ENCODE peak calls at places on chromosomes 1 and 21, in nine cellular contexts. One of them, this sample, is unnamed.
A peak's percentile ranks its signal among the peaks of the same experiment; 100 is the strongest.

GRCh38 chr1:239926184-239926583 is 165.5 kb upstream of the FMN2 start:
- DNase-seq in kidney epithelial cell: no peak
- DNase-seq in activated CD8-positive, alpha-beta memory T cell treated with anti-CD3 and anti-CD28 coated beads, Interleukin-2, amount 10 ng/mL, durations not matched to agents 7 days and 5 days: no peak
- DNase-seq in lower lobe of right lung: no peak
- DNase-seq in germinal center: no peak
- DNase-seq in stimulated activated CD8-positive, alpha-beta memory T cell treated with anti-CD3 and anti-CD28 coated beads, Interleukin-4, amount 100 ng/mL, for 1 hour: no peak
- DNase-seq in NCI-H1436 treated with DMSO at 0.1 percent for 48 hours: no peak
- DNase-seq in pancreas: no peak
- DNase-seq in T-cell: no peak
- DNase-seq in this sample: no peak

GRCh38 chr1:227763246-227764018 is 28.2 kb downstream of the SNAP47 start:
- DNase-seq in germinal center: no peak
- DNase-seq in NCI-H1436 treated with DMSO at 0.1 percent for 48 hours: no peak
- DNase-seq in T-cell: no peak
- DNase-seq in stimulated activated CD8-positive, alpha-beta memory T cell treated with anti-CD3 and anti-CD28 coated beads, Interleukin-4, amount 100 ng/mL, for 1 hour: no peak
- DNase-seq in kidney epithelial cell: no peak
- DNase-seq in activated CD8-positive, alpha-beta memory T cell treated with anti-CD3 and anti-CD28 coated beads, Interleukin-2, amount 10 ng/mL, durations not matched to agents 7 days and 5 days: no peak
- DNase-seq in pancreas: no peak
- DNase-seq in lower lobe of right lung: peak; percentile 39
- DNase-seq in this sample: no peak

GRCh38 chr21:35113064-35113463 is 64.0 kb upstream of the RUNX1 start:
- DNase-seq in lower lobe of right lung: no peak
- DNase-seq in kidney epithelial cell: no peak
- DNase-seq in germinal center: no peak
- DNase-seq in activated CD8-positive, alpha-beta memory T cell treated with anti-CD3 and anti-CD28 coated beads, Interleukin-2, amount 10 ng/mL, durations not matched to agents 7 days and 5 days: no peak
- DNase-seq in NCI-H1436 treated with DMSO at 0.1 percent for 48 hours: no peak
- DNase-seq in pancreas: no peak
- DNase-seq in stimulated activated CD8-positive, alpha-beta memory T cell treated with anti-CD3 and anti-CD28 coated beads, Interleukin-4, amount 100 ng/mL, for 1 hour: no peak
- DNase-seq in T-cell: no peak
- DNase-seq in this sample: no peak

GRCh38 chr21:45265721-45266517 is 21.8 kb downstream of the POFUT2 start:
- DNase-seq in T-cell: no peak
- DNase-seq in lower lobe of right lung: no peak
- DNase-seq in pancreas: no peak
- DNase-seq in stimulated activated CD8-positive, alpha-beta memory T cell treated with anti-CD3 and anti-CD28 coated beads, Interleukin-4, amount 100 ng/mL, for 1 hour: no peak
- DNase-seq in germinal center: no peak
- DNase-seq in kidney epithelial cell: no peak
- DNase-seq in activated CD8-positive, alpha-beta memory T cell treated with anti-CD3 and anti-CD28 coated beads, Interleukin-2, amount 10 ng/mL, durations not matched to agents 7 days and 5 days: peak; percentile 16
- DNase-seq in NCI-H1436 treated with DMSO at 0.1 percent for 48 hours: no peak
- DNase-seq in this sample: peak; percentile 13

GRCh38 chr1:41578712-41579335 is 94.3 kb upstream of the EDN2 start:
- DNase-seq in pancreas: no peak
- DNase-seq in T-cell: no peak
- DNase-seq in activated CD8-positive, alpha-beta memory T cell treated with anti-CD3 and anti-CD28 coated beads, Interleukin-2, amount 10 ng/mL, durations not matched to agents 7 days and 5 days: no peak
- DNase-seq in lower lobe of right lung: no peak
- DNase-seq in kidney epithelial cell: no peak
- DNase-seq in stimulated activated CD8-positive, alpha-beta memory T cell treated with anti-CD3 and anti-CD28 coated beads, Interleukin-4, amount 100 ng/mL, for 1 hour: no peak
- DNase-seq in germinal center: no peak
- DNase-seq in NCI-H1436 treated with DMSO at 0.1 percent for 48 hours: no peak
- DNase-seq in this sample: no peak

GRCh38 chr1:40267767-40268187 is 9.7 kb downstream of the ZMPSTE24 start:
- DNase-seq in stimulated activated CD8-positive, alpha-beta memory T cell treated with anti-CD3 and anti-CD28 coated beads, Interleukin-4, amount 100 ng/mL, for 1 hour: no peak
- DNase-seq in lower lobe of right lung: no peak
- DNase-seq in activated CD8-positive, alpha-beta memory T cell treated with anti-CD3 and anti-CD28 coated beads, Interleukin-2, amount 10 ng/mL, durations not matched to agents 7 days and 5 days: no peak
- DNase-seq in germinal center: no peak
- DNase-seq in pancreas: peak; percentile 66
- DNase-seq in NCI-H1436 treated with DMSO at 0.1 percent for 48 hours: no peak
- DNase-seq in kidney epithelial cell: no peak
- DNase-seq in T-cell: no peak
- DNase-seq in this sample: no peak

GRCh38 chr1:64471218-64471719 is 1.3 kb downstream of the CACHD1 start:
- DNase-seq in lower lobe of right lung: peak; percentile 61
- DNase-seq in NCI-H1436 treated with DMSO at 0.1 percent for 48 hours: no peak
- DNase-seq in kidney epithelial cell: no peak
- DNase-seq in stimulated activated CD8-positive, alpha-beta memory T cell treated with anti-CD3 and anti-CD28 coated beads, Interleukin-4, amount 100 ng/mL, for 1 hour: no peak
- DNase-seq in pancreas: peak; percentile 35
- DNase-seq in T-cell: no peak
- DNase-seq in germinal center: no peak
- DNase-seq in activated CD8-positive, alpha-beta memory T cell treated with anti-CD3 and anti-CD28 coated beads, Interleukin-2, amount 10 ng/mL, durations not matched to agents 7 days and 5 days: no peak
- DNase-seq in this sample: peak; percentile 54

GRCh38 chr1:15678578-15678977 is 5.5 kb upstream of the PLEKHM2 start:
- DNase-seq in pancreas: no peak
- DNase-seq in activated CD8-positive, alpha-beta memory T cell treated with anti-CD3 and anti-CD28 coated beads, Interleukin-2, amount 10 ng/mL, durations not matched to agents 7 days and 5 days: no peak
- DNase-seq in NCI-H1436 treated with DMSO at 0.1 percent for 48 hours: no peak
- DNase-seq in stimulated activated CD8-positive, alpha-beta memory T cell treated with anti-CD3 and anti-CD28 coated beads, Interleukin-4, amount 100 ng/mL, for 1 hour: no peak
- DNase-seq in kidney epithelial cell: peak; percentile 90
- DNase-seq in T-cell: no peak
- DNase-seq in germinal center: no peak
- DNase-seq in lower lobe of right lung: no peak
- DNase-seq in this sample: no peak

GRCh38 chr1:45442272-45442671 is 48.7 kb downstream of the TESK2 start:
- DNase-seq in germinal center: no peak
- DNase-seq in lower lobe of right lung: no peak
- DNase-seq in activated CD8-positive, alpha-beta memory T cell treated with anti-CD3 and anti-CD28 coated beads, Interleukin-2, amount 10 ng/mL, durations not matched to agents 7 days and 5 days: no peak
- DNase-seq in T-cell: no peak
- DNase-seq in pancreas: no peak
- DNase-seq in NCI-H1436 treated with DMSO at 0.1 percent for 48 hours: no peak
- DNase-seq in stimulated activated CD8-positive, alpha-beta memory T cell treated with anti-CD3 and anti-CD28 coated beads, Interleukin-4, amount 100 ng/mL, for 1 hour: no peak
- DNase-seq in kidney epithelial cell: peak; percentile 16
- DNase-seq in this sample: no peak